ENCODE peak calls at places on chromosome 10, in four cellular contexts. W, I, V and R are unnamed samples.

GRCh38 chr10:58013406-58013805 is 254.3 kb downstream of the IPMK start:
- DNase-seq in V (no peak), I (no peak), W (no peak), R (no peak)

GRCh38 chr10:32947586-32947985 is 10.4 kb downstream of the ITGB1 start:
- DNase-seq in W (no peak), I (no peak), V (no peak), R (no peak)

GRCh38 chr10:58107506-58107905 is 160.2 kb downstream of the IPMK start:
- DNase-seq in I (no peak), W (peak; percentile 25), V (no peak), R (no peak)

GRCh38 chr10:110569120-110569519 is 1.6 kb downstream of the SMC3 start:
- DNase-seq in W (no peak), I (no peak), V (no peak), R (no peak)

GRCh38 chr10:102455893-102456471 is 4.6 kb upstream of the C10orf95 start:
- DNase-seq in W (no peak), V (no peak), I (no peak), R (no peak)

GRCh38 chr10:58143944-58144343 is 123.8 kb downstream of the IPMK start:
- DNase-seq in W (no peak), V (no peak), I (no peak), R (no peak)

GRCh38 chr10:112004075-112004474 is 179.5 kb downstream of the GPAM start:
- DNase-seq in W (no peak), I (no peak), V (no peak), R (no peak)

GRCh38 chr10:119478111-119479047 is 64.1 kb downstream of the RGS10 start:
- DNase-seq in I (no peak), V (no peak), W (no peak), R (no peak)

GRCh38 chr10:43135656-43136055 is 2.6 kb upstream of the CSGALNACT2 start:
- DNase-seq in W (no peak), I (no peak), V (no peak), R (no peak)

GRCh38 chr10:30688456-30688855 is 58.9 kb upstream of the LYZL2 start:
- DNase-seq in W (no peak), V (no peak), I (no peak), R (no peak)

GRCh38 chr10:49162761-49163160 is 25.4 kb downstream of the TMEM273 start:
- DNase-seq in V (no peak), W (no peak), I (no peak), R (no peak)

GRCh38 chr10:97466755-97467154 is 20.8 kb downstream of the ZDHHC16 start:
- DNase-seq in W (no peak), I (no peak), V (no peak), R (no peak)

GRCh38 chr10:22623624-22624263 is 90.6 kb downstream of the PIP4K2A start:
- DNase-seq in I (no peak), W (no peak), V (no peak), R (no peak)

GRCh38 chr10:485776-486572 is 203.5 kb downstream of the DIP2C start:
- DNase-seq in V (no peak), I (no peak), W (no peak), R (no peak)

GRCh38 chr10:416091-416515 is 273.4 kb downstream of the DIP2C start:
- DNase-seq in V (no peak), I (no peak), W (no peak), R (no peak)

GRCh38 chr10:11609492-11610093 is 1.9 kb downstream of the USP6NL start:
- DNase-seq in I (no peak), W (no peak), V (no peak), R (peak; percentile 57)

GRCh38 chr10:22335204-22335956 is 9.9 kb upstream of the SPAG6 start:
- DNase-seq in V (no peak), I (peak; percentile 49), W (no peak), R (no peak)

GRCh38 chr10:6561552-6561951 is 18.5 kb downstream of the PRKCQ start:
- DNase-seq in I (no peak), W (no peak), V (no peak), R (no peak)

GRCh38 chr10:71830726-71831125 is 20.3 kb downstream of the PSAP start:
- DNase-seq in W (no peak), V (no peak), I (no peak), R (no peak)

GRCh38 chr10:114507449-114507848 is 103.1 kb upstream of the AFAP1L2 start:
- DNase-seq in W (no peak), I (no peak), V (no peak), R (no peak)

GRCh38 chr10:70786799-70787415 is 1.7 kb upstream of the TBATA start:
- DNase-seq in I (no peak), V (no peak), W (no peak), R (no peak)

GRCh38 chr10:12793106-12793505 is 208.4 kb downstream of the CCDC3 start:
- DNase-seq in V (no peak), I (no peak), W (no peak), R (no peak)

GRCh38 chr10:78778446-78779338 is 290.1 kb upstream of the ZMIZ1 start:
- DNase-seq in W (no peak), V (no peak), I (no peak), R (no peak)

GRCh38 chr10:48993627-48994026 is 54.0 kb upstream of the LRRC18 start:
- DNase-seq in W (no peak), V (no peak), I (no peak), R (no peak)

GRCh38 chr10:126352446-126352845 is 35.8 kb downstream of the ADAM12 start:
- DNase-seq in I (no peak), W (no peak), V (no peak), R (no peak)

GRCh38 chr10:123154943-123155505 is 822 bp downstream of the BUB3 start:
- DNase-seq in V (peak; percentile 40), W (no peak), I (no peak), R (peak; percentile 62)

GRCh38 chr10:47288916-47289495 is 11.0 kb upstream of the GDF10 start:
- DNase-seq in V (no peak), W (no peak), I (no peak), R (no peak)

GRCh38 chr10:133274751-133275682 is 1.7 kb downstream of the ADAM8 start:
- DNase-seq in V (no peak), W (no peak), I (peak; percentile 77), R (no peak)

GRCh38 chr10:113111900-113112853 is 162.1 kb downstream of the TCF7L2 start:
- DNase-seq in W (peak; percentile 8), V (no peak), I (no peak), R (no peak)

GRCh38 chr10:5515948-5516761 is 8.6 kb upstream of the CALML3 start:
- DNase-seq in I (no peak), W (no peak), V (no peak), R (no peak)

GRCh38 chr10:11879387-11880168 is 56.4 kb downstream of the PROSER2 start:
- DNase-seq in I (no peak), W (no peak), V (no peak), R (no peak)

GRCh38 chr10:11017575-11018425 is at the start of gene CELF2:
- DNase-seq in I (peak; percentile 56), V (peak; percentile 24), W (peak; percentile 10), R (peak; percentile 73)

GRCh38 chr10:95278061-95278988 is 12.5 kb downstream of the PDLIM1 start:
- DNase-seq in V (no peak), I (no peak), W (no peak), R (no peak)